ENCODE peak calls at places on chromosomes 7 and 10, in four cellular contexts. R is HS-27A, N is left ventricle myocardium inferior, D is GM12865. H is an unnamed sample.
A peak's percentile ranks its signal among the peaks of the same experiment; 100 is the strongest.

GRCh38 chr10:33791295-33791694 is 456.8 kb upstream of the NRP1 start:
- DNase-seq in N (no peak), D (no peak), R (no peak), H (no peak)

GRCh38 chr7:77454802-77455201 is 38.7 kb upstream of the GSAP start:
- DNase-seq in N (no peak), R (no peak), D (no peak), H (no peak)

GRCh38 chr7:47373871-47374451 is 207.9 kb downstream of the TNS3 start:
- DNase-seq in D (no peak), N (no peak), R (no peak), H (no peak)

GRCh38 chr7:139523988-139524815 is 717 bp downstream of the CLEC2L start:
- DNase-seq in D (no peak), R (no peak), N (no peak), H (no peak)

GRCh38 chr7:23470290-23471089 is at the start of gene IGF2BP3:
- DNase-seq in D (peak; percentile 96), N (no peak), R (peak; percentile 95), H (peak; percentile 98)

GRCh38 chr10:123854498-123854897 is 37.1 kb downstream of the CPXM2 start:
- DNase-seq in N (no peak), R (no peak), D (no peak), H (no peak)

GRCh38 chr7:112286294-112287086 is 80.0 kb downstream of the ZNF277 start:
- DNase-seq in N (no peak), D (peak; percentile 52), R (no peak), H (no peak)

GRCh38 chr7:131424219-131424822 is 96.6 kb downstream of the MKLN1 start:
- DNase-seq in N (no peak), D (peak; percentile 53), R (no peak), H (no peak)

GRCh38 chr7:80373431-80374032 is 138.3 kb downstream of the GNAT3 start:
- DNase-seq in N (no peak), R (no peak), D (no peak), H (no peak)

GRCh38 chr10:81215498-81215897 is 659.5 kb upstream of the NRG3 start:
- DNase-seq in R (no peak), D (no peak), N (no peak), H (no peak)

GRCh38 chr7:135747366-135747765 is 1.2 kb downstream of the FAM180A start:
- DNase-seq in N (no peak), R (no peak), D (no peak), H (no peak)

GRCh38 chr10:44201656-44202055 is 183.2 kb downstream of the CXCL12 start:
- DNase-seq in N (no peak), D (no peak), R (no peak), H (no peak)

GRCh38 chr7:126637538-126637937 is 615.2 kb downstream of the GRM8 start:
- DNase-seq in D (no peak), R (no peak), N (no peak), H (no peak)

GRCh38 chr7:149690688-149691446 is 82.5 kb downstream of the ZNF467 start:
- DNase-seq in R (no peak), N (peak; percentile 17), D (peak; percentile 14), H (peak; percentile 78)

H was measured in MG63.